ENCODE peak calls at places on chromosomes 7 and 10, in ten cellular contexts. V is mammary epithelial cell, T is cardiac fibroblast, Z is OCI-LY7, H is endothelial cell, I is fibroblast of pulmonary artery, B is osteocyte, L is astrocyte of the spinal cord, X is fibroblast of the aortic adventitia, P is A549. R is an unnamed sample.
A peak's percentile ranks its signal among the peaks of the same experiment; 100 is the strongest.

GRCh38 chr7:112049555-112049954 is 156.6 kb downstream of the DOCK4 start:
- DNase-seq in T (no peak), X (no peak), L (no peak), P (no peak), Z (no peak), H (no peak), B (no peak), V (no peak), I (no peak), R (no peak)

GRCh38 chr10:75402486-75403143 is 1.1 kb upstream of the ZNF503 start:
- DNase-seq in Z (no peak), X (peak; percentile 35), P (peak; percentile 80), V (peak; percentile 40), T (no peak), H (peak; percentile 38), I (no peak), B (no peak), L (no peak), R (no peak)

GRCh38 chr10:43343126-43343525 is 28.3 kb upstream of the FXYD4 start:
- DNase-seq in B (no peak), Z (no peak), T (no peak), I (no peak), P (no peak), L (no peak), H (no peak), V (no peak), X (no peak), R (no peak)

GRCh38 chr10:72228318-72228751 is 12.3 kb upstream of the ASCC1 start:
- DNase-seq in I (no peak), Z (no peak), L (no peak), H (no peak), P (no peak), V (no peak), X (no peak), T (no peak), B (no peak), R (no peak)

GRCh38 chr10:7192831-7193348 is 217.9 kb downstream of the SFMBT2 start:
- DNase-seq in X (no peak), B (no peak), H (no peak), L (no peak), P (no peak), V (no peak), I (no peak), Z (no peak), T (no peak), R (no peak)

GRCh38 chr10:71206911-71207310 is 5.5 kb upstream of the UNC5B start:
- DNase-seq in Z (no peak), V (no peak), X (no peak), I (no peak), P (no peak), T (no peak), L (no peak), H (no peak), B (no peak), R (no peak)

GRCh38 chr10:30538086-30538485 is 91.5 kb downstream of the LYZL2 start:
- DNase-seq in P (peak; percentile 92), L (peak; percentile 17), Z (no peak), B (no peak), V (no peak), H (no peak), X (no peak), I (peak; percentile 33), T (no peak), R (peak; percentile 41)

GRCh38 chr10:120948889-120949382 is 97.8 kb downstream of the WDR11 start:
- DNase-seq in B (peak; percentile 92), T (peak; percentile 80), X (peak; percentile 59), V (peak; percentile 45), P (no peak), I (peak; percentile 71), H (peak; percentile 91), L (peak; percentile 65), Z (peak; percentile 37), R (peak; percentile 57)

GRCh38 chr7:1124816-1125602 is 35.0 kb downstream of the ZFAND2A start:
- DNase-seq in P (no peak), B (no peak), Z (no peak), H (no peak), L (no peak), V (no peak), T (peak; percentile 15), I (no peak), X (peak; percentile 58), R (peak; percentile 29)

GRCh38 chr7:1124164-1124563 is 35.8 kb downstream of the ZFAND2A start:
- DNase-seq in Z (no peak), T (no peak), L (peak; percentile 20), V (no peak), B (no peak), X (no peak), H (no peak), I (no peak), P (no peak), R (peak; percentile 32)

GRCh38 chr7:1122832-1123501 is 35.1 kb downstream of the GPER1 start:
- DNase-seq in P (no peak), I (no peak), L (no peak), Z (no peak), V (no peak), H (no peak), X (no peak), B (no peak), T (no peak), R (no peak)

GRCh38 chr7:1121886-1122831 is 34.2 kb downstream of the GPER1 start:
- DNase-seq in P (no peak), X (no peak), L (no peak), V (no peak), I (no peak), B (no peak), H (no peak), T (no peak), Z (no peak), R (no peak)

DNA sequence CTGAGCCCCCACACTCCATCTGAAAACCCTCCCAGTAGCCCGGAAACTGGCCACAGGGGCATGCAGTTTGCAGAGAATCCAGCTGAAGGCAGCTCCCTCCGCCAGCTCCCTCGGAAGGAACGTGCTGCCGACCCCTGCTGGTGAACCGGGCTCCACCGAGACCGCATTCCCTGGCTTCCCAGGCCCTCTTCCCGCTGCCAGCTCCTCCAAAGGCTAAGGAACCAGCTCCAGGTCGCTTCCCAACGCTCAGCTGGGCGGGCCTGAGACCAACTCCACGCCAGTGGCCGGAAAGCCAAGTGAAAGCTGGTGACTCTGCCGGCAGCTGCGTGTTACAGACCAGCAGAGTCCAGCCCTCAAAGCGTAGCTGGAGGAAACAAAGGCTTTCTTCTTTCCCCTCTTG is 35.8 kb downstream of the GPER1 start:
- DNase-seq in L (peak; percentile 82), P (peak; percentile 53), H (peak; percentile 87), T (peak; percentile 95), V (no peak), B (no peak), X (peak; percentile 95), Z (no peak), I (peak; percentile 90), R (peak; percentile 89)
- TF ChIP-seq CTCF in L (peak; percentile 73), P (peak; percentile 5), H (peak; percentile 21), T (peak; percentile 81), V (no peak), B (peak; percentile 74), X (peak; percentile 89), Z (no peak), I (peak; percentile 75), R (peak; percentile 73)

GRCh38 chr7:151240942-151241754 is 7.3 kb downstream of the SMARCD3 start:
- DNase-seq in X (no peak), I (no peak), V (no peak), Z (no peak), B (no peak), L (no peak), H (no peak), T (no peak), P (no peak), R (no peak)
- TF ChIP-seq CTCF in X (no peak), I (no peak), V (no peak), Z (no peak), B (no peak), L (no peak), H (no peak), T (no peak), P (no peak), R (no peak)

GRCh38 chr10:118108194-118109026 is 61.7 kb upstream of the RAB11FIP2 start:
- DNase-seq in P (no peak), T (no peak), H (no peak), B (no peak), Z (no peak), L (peak; percentile 50), X (no peak), V (peak; percentile 56), I (no peak), R (peak; percentile 59)

GRCh38 chr10:118107541-118107940 is 60.8 kb upstream of the RAB11FIP2 start:
- DNase-seq in I (no peak), V (no peak), B (no peak), P (no peak), Z (no peak), H (no peak), X (no peak), L (no peak), T (no peak), R (no peak)

GRCh38 chr10:118110750-118111149 is 64.0 kb upstream of the RAB11FIP2 start:
- DNase-seq in L (no peak), V (no peak), X (no peak), I (no peak), P (no peak), H (no peak), Z (no peak), T (no peak), B (no peak), R (no peak)

GRCh38 chr10:118106426-118106825 is 59.7 kb upstream of the RAB11FIP2 start:
- DNase-seq in V (peak; percentile 1), B (no peak), I (peak; percentile 55), Z (peak; percentile 5), L (peak; percentile 32), T (peak; percentile 61), X (peak; percentile 44), H (peak; percentile 18), P (peak; percentile 28), R (peak; percentile 37)

DNA sequence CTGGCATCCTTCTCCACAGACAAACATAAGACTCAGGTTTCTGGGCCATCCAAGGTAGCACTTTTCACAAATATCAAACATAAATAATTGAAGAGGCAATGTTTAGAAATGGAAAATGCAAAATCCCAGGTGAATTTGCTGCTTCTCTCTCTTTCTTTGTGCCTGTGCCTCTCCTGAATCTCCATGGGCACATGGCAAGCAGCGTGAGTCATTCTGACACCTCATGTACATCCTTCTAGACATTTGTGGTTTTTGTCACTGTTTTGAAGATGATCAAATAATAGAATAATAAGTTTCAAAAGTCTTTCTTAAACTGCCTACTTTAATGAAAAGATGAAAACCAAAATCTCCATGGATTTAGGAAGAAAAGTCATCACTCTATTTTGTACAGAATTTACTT is 60.3 kb upstream of the RAB11FIP2 start:
- DNase-seq in P (no peak), Z (no peak), H (no peak), I (no peak), V (peak; percentile 36), X (no peak), B (no peak), L (no peak), T (no peak), R (peak; percentile 23)
- TF ChIP-seq CTCF in P (no peak), Z (no peak), H (no peak), I (no peak), V (no peak), X (no peak), B (no peak), L (no peak), T (no peak), R (no peak)

DNA sequence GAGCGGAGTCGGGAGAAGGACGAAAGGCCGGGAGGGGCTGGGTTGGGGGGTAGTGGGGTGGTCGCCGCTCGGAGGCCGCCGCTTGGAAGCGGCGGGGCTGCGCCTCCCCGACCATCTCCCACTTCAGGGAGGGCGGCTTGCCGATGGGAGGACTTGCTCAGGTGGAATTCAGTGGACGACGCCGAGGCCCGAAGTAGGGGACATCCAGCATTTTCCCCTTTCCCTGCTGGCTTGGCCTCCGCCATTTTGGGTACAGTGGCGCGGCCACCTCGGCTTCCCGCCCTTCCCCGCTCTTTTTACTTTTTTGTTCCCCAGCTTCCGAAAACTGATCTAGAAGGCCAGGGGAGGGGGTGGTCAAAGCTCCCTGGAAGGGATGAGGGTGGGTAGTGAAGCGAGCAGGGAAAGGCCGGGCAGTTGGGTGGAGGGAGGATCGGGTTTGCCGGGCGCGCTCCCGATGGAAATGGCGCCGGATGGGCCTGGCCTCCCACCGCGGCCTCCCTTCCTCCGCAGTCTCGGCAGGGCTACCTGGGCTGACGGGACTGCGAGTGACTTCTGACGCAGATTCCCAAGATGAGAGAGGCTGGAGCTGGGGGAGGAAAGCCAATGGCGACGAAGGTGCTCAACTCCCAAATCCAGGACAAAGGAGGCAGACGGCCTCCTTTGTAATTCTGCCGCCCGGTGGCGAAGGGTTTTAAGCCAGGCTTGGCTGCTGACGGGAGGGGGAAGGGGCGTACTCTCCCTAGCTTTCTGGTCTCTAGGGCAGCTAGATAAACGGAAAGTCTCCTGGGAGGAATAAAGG is at the start of gene PBLD:
- DNase-seq in L (peak; percentile 86), T (peak; percentile 87), P (peak; percentile 82), I (peak; percentile 86), V (peak; percentile 79), X (peak; percentile 83), Z (peak; percentile 78), B (peak; percentile 87), H (peak; percentile 72), R (peak; percentile 76)
- TF ChIP-seq CTCF in L (peak; percentile 54), T (peak; percentile 51), P (peak; percentile 52), I (peak; percentile 57), V (peak; percentile 64), X (peak; percentile 64), Z (peak; percentile 70), B (peak; percentile 54), H (no peak), R (peak; percentile 61)

R was measured in AG10803.